ENCODE peak calls at places on chromosomes 12 and 14, in four cellular contexts. One of them, this sample, is unnamed. For H3K4me1 and H3K27me3, the result is how much of the 10 kb centered on the place peaks cover.

GRCh38 chr14:68796418-68797101 is 3.7 kb upstream of the ZFP36L1 start:
- DNase-seq in sigmoid colon: no peak
- DNase-seq in adrenal gland: peak
- DNase-seq in cardiac muscle cell: no peak
- DNase-seq in this sample: no peak

GRCh38 chr12:48750769-48751356 is 34.4 kb upstream of the CCNT1 start:
- DNase-seq in sigmoid colon: no peak
- DNase-seq in adrenal gland: no peak
- DNase-seq in cardiac muscle cell: no peak
- DNase-seq in this sample: no peak

GRCh38 chr14:95320076-95320895 is 578 bp upstream of the CLMN start:
- DNase-seq in sigmoid colon: peak
- DNase-seq in adrenal gland: peak
- DNase-seq in cardiac muscle cell: no peak
- DNase-seq in this sample: peak

GRCh38 chr12:113276306-113276705 is 55.0 kb downstream of the TPCN1 start:
- DNase-seq in sigmoid colon: peak
- DNase-seq in adrenal gland: no peak
- DNase-seq in cardiac muscle cell: no peak
- DNase-seq in this sample: no peak

GRCh38 chr14:92847220-92848148 is 53.4 kb downstream of the GOLGA5 start:
- DNase-seq in sigmoid colon: no peak
- DNase-seq in adrenal gland: no peak
- DNase-seq in cardiac muscle cell: no peak
- DNase-seq in this sample: no peak

GRCh38 chr12:124502379-124502778 is 65.0 kb downstream of the NCOR2 start:
- DNase-seq in sigmoid colon: no peak
- DNase-seq in adrenal gland: no peak
- DNase-seq in cardiac muscle cell: no peak
- DNase-seq in this sample: no peak

GRCh38 chr12:48349471-48349870 is 1.2 kb downstream of the ZNF641 start:
- DNase-seq in sigmoid colon: no peak
- DNase-seq in adrenal gland: no peak
- DNase-seq in cardiac muscle cell: no peak
- DNase-seq in this sample: no peak

GRCh38 chr12:130878193-130879185 is 6.6 kb downstream of the RAN start:
- DNase-seq in sigmoid colon: peak
- DNase-seq in adrenal gland: no peak
- DNase-seq in cardiac muscle cell: no peak
- DNase-seq in this sample: no peak

GRCh38 chr12:759628-760027 is 7.2 kb downstream of the WNK1 start:
- DNase-seq in sigmoid colon: no peak
- DNase-seq in adrenal gland: no peak
- DNase-seq in cardiac muscle cell: no peak
- DNase-seq in this sample: no peak

DNA sequence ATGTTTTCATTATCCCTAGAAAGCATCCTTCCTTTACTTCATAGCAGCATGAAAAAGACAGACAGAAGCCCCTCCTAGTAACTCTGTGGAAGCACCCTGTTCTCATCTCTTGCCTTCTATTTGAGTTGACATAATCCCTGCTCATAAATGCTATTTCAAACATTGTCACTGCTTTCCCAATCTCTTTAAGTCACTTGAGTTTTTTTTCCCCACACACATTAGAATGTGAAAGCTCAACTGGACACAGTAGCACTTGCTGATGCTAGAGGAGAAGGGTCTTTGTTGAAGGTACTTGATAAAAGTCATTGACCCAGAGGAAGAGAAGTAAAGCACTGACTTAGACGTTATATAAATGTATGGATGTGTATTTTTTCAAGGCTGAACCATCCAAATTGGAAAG is 3.0 kb downstream of the E2F7 start:
- DNase-seq in sigmoid colon: no peak
- DNase-seq in adrenal gland: no peak
- DNase-seq in cardiac muscle cell: no peak
- DNase-seq in this sample: no peak
- H3K4me1 ChIP-seq in sigmoid colon: under half
- H3K4me1 ChIP-seq in adrenal gland: under half
- H3K4me1 ChIP-seq in cardiac muscle cell: under half
- H3K4me1 ChIP-seq in this sample: under half

DNA sequence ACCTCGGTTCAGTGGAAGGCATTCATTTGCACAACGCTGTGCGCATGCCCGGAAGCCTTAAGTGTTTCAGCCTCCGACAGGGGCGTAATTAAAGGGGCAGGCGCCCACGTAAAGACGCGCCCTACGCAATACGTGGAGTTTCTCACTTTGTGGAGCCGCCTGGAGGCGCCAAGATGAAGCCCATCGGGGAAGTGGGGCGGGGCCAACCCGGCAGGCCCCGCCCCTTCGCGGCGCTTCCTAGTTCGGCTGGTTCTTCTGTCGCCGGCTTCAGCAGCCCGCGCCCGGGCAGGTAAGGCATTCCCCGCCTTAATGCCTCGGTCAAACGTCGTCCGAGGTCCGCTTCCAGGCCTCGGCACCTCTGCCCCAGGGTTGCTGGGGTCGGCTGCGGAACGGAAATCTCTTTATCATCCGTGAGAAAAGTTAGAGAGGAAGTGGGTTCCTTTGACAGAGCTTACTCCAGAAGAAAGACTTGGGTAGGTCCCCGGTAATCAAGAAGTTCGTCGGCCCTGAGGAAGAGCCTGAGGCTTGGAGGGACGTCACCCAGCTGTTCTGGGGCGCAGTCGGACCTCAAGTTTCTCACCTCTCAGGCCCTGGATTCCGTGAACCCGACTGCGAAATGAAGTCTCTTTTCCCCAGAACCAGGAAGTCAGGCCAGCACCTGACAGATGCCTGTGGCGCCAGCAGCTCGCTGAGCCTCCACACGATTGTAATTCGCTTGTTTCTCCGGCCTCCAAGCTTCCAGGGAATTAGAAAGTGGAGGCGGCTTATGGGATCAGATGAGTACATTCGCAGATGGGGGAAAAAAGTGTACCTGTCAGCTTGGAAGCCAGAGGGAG is at the start of the genes IRAK4 and PUS7L:
- DNase-seq in sigmoid colon: peak
- DNase-seq in adrenal gland: peak
- DNase-seq in cardiac muscle cell: no peak
- DNase-seq in this sample: peak
- H3K27me3 ChIP-seq in sigmoid colon: under half
- H3K27me3 ChIP-seq in adrenal gland: under half
- H3K27me3 ChIP-seq in cardiac muscle cell: under half
- H3K27me3 ChIP-seq in this sample: under half

GRCh38 chr12:91203610-91204009 is 21.0 kb upstream of the DCN start:
- DNase-seq in sigmoid colon: no peak
- DNase-seq in adrenal gland: no peak
- DNase-seq in cardiac muscle cell: no peak
- DNase-seq in this sample: no peak
- H3K4me1 ChIP-seq in sigmoid colon: under half
- H3K4me1 ChIP-seq in adrenal gland: under half
- H3K4me1 ChIP-seq in cardiac muscle cell: under half
- H3K4me1 ChIP-seq in this sample: under half

GRCh38 chr14:101449114-101449513 is 112.2 kb upstream of the DIO3 start:
- DNase-seq in sigmoid colon: peak
- DNase-seq in adrenal gland: no peak
- DNase-seq in cardiac muscle cell: no peak
- DNase-seq in this sample: no peak

GRCh38 chr14:101456246-101457159 is 104.8 kb upstream of the DIO3 start:
- DNase-seq in sigmoid colon: no peak
- DNase-seq in adrenal gland: no peak
- DNase-seq in cardiac muscle cell: no peak
- DNase-seq in this sample: no peak

GRCh38 chr14:101451166-101451565 is 110.1 kb upstream of the DIO3 start:
- DNase-seq in sigmoid colon: peak
- DNase-seq in adrenal gland: no peak
- DNase-seq in cardiac muscle cell: no peak
- DNase-seq in this sample: no peak

GRCh38 chr14:101454229-101454628 is 107.1 kb upstream of the DIO3 start:
- DNase-seq in sigmoid colon: no peak
- DNase-seq in adrenal gland: no peak
- DNase-seq in cardiac muscle cell: no peak
- DNase-seq in this sample: no peak

GRCh38 chr14:101453225-101453624 is 108.1 kb upstream of the DIO3 start:
- DNase-seq in sigmoid colon: no peak
- DNase-seq in adrenal gland: no peak
- DNase-seq in cardiac muscle cell: no peak
- DNase-seq in this sample: no peak
- H3K27me3 ChIP-seq in sigmoid colon: under half
- H3K27me3 ChIP-seq in adrenal gland: under half
- H3K27me3 ChIP-seq in cardiac muscle cell: half or more
- H3K27me3 ChIP-seq in this sample: under half

DNA sequence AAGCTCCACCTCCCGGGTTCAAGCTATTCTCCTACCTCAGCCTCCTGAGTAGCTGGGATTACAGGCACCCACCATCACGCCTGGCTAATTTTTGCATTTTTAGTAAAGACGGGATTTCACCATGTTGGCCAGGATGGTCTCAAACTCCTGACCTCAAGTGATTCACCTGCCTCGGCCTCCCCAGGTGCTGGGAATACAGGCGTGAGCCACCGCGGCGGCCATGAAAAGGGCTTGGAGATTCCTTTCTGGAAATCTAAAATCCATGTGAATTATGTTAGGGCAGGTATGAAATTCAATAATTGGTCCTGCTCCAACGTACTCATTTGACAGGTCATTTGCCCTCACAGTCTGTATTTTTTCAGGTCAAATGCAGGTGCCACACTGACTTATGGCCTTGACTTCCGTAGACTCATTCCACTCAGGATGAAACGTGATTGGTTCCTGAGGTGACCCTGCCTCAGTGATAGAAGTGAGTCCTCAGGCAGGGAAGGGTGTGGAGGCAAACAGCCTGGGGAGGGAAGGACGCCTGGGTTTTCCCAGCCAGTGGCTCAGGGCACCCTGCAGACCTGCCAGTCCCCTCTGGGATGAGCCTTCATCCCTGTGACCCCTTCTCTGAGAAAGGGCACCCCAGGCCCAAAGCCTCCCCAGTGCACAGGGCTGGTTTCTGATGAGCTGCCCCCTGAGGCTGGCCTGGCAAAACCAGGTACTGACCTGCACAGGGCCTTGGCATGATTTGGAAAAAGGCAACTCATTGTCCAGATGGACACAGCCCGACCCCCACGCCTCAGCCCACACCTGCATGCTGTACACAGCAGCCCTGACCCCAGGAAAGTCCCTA is 48.7 kb downstream of the PSMA6 start:
- DNase-seq in sigmoid colon: peak
- DNase-seq in adrenal gland: no peak
- DNase-seq in cardiac muscle cell: no peak
- DNase-seq in this sample: no peak
- H3K4me1 ChIP-seq in sigmoid colon: under half
- H3K4me1 ChIP-seq in adrenal gland: under half
- H3K4me1 ChIP-seq in cardiac muscle cell: under half
- H3K4me1 ChIP-seq in this sample: half or more

DNA sequence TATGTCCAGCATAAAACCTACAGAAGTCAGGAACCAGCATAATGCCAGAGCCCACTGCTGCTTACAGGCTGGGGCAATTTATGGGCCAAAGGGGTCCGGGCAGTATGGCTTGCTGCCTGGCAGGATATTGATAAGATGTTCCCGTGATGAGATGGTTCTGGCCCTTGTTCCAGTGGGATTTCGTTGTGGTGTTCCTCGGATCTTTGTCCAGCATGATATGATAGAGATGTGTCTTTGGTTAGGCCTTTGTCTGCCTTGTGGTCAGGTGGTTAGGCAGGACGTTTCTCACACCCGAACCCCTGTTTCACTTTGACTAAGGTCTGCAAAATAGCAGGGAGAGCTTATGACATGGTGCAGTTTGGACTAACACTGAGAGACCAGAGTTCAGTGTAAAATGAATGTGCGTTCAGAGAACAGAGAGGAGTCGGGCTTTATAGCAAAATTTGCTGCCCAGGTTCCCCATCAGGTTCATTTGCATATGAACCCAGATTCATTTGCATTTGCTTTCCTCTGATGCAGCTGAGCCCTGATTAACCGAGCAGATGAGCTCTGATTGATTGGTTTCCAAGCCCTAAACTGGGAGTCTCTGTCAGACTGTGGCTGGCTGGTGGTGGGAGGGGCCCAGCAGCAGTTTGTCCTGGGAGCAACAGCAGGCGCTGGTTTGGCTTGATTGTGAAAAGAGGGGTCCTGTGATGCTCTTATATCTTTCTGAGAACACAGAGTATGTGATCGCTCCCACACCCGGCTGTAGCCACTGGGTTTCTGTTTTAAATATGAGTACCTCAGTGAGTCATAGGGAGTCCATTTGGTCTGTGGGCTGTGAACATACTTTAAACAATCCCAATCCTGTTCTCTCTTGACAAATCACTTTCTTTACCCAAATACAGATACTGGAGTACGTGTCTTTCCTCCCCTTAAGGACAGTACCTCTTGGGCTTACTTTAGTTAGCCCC is 156.3 kb upstream of the PZP start:
- DNase-seq in sigmoid colon: no peak
- DNase-seq in adrenal gland: no peak
- DNase-seq in cardiac muscle cell: no peak
- DNase-seq in this sample: no peak
- H3K27me3 ChIP-seq in sigmoid colon: under half
- H3K27me3 ChIP-seq in adrenal gland: under half
- H3K27me3 ChIP-seq in cardiac muscle cell: under half
- H3K27me3 ChIP-seq in this sample: under half

GRCh38 chr14:54606178-54606577 is 39.2 kb downstream of the SAMD4A start:
- DNase-seq in sigmoid colon: no peak
- DNase-seq in adrenal gland: no peak
- DNase-seq in cardiac muscle cell: peak
- DNase-seq in this sample: no peak

GRCh38 chr14:54603362-54603761 is 36.4 kb downstream of the SAMD4A start:
- DNase-seq in sigmoid colon: no peak
- DNase-seq in adrenal gland: no peak
- DNase-seq in cardiac muscle cell: no peak
- DNase-seq in this sample: no peak

GRCh38 chr14:54609576-54609975 is 42.6 kb downstream of the SAMD4A start:
- DNase-seq in sigmoid colon: no peak
- DNase-seq in adrenal gland: no peak
- DNase-seq in cardiac muscle cell: no peak
- DNase-seq in this sample: no peak

GRCh38 chr14:54610051-54610977 is 43.4 kb downstream of the SAMD4A start:
- DNase-seq in sigmoid colon: no peak
- DNase-seq in adrenal gland: no peak
- DNase-seq in cardiac muscle cell: no peak
- DNase-seq in this sample: no peak

GRCh38 chr14:54606631-54607133 is 39.8 kb downstream of the SAMD4A start:
- DNase-seq in sigmoid colon: no peak
- DNase-seq in adrenal gland: no peak
- DNase-seq in cardiac muscle cell: no peak
- DNase-seq in this sample: no peak
- H3K4me1 ChIP-seq in sigmoid colon: under half
- H3K4me1 ChIP-seq in adrenal gland: under half
- H3K4me1 ChIP-seq in cardiac muscle cell: under half
- H3K4me1 ChIP-seq in this sample: under half

GRCh38 chr12:3881208-3881980 is 8.2 kb upstream of the PARP11 start:
- DNase-seq in sigmoid colon: no peak
- DNase-seq in adrenal gland: no peak
- DNase-seq in cardiac muscle cell: no peak
- DNase-seq in this sample: no peak
- H3K27me3 ChIP-seq in sigmoid colon: under half
- H3K27me3 ChIP-seq in adrenal gland: under half
- H3K27me3 ChIP-seq in cardiac muscle cell: under half
- H3K27me3 ChIP-seq in this sample: under half

GRCh38 chr12:14418526-14418925 is 53.0 kb downstream of the ATF7IP start:
- DNase-seq in sigmoid colon: no peak
- DNase-seq in adrenal gland: no peak
- DNase-seq in cardiac muscle cell: no peak
- DNase-seq in this sample: no peak
- H3K4me1 ChIP-seq in sigmoid colon: under half
- H3K4me1 ChIP-seq in adrenal gland: under half
- H3K4me1 ChIP-seq in cardiac muscle cell: under half
- H3K4me1 ChIP-seq in this sample: under half

This sample was measured in body of pancreas.